ENCODE peak calls at places on chromosomes 12 and 14, in eight cellular contexts. One of them, this sample, is unnamed.

GRCh38 chr14:75442642-75443041 is 14.8 kb downstream of the JDP2 start:
- DNase-seq in endothelial cell: no peak
- DNase-seq in esophagus squamous epithelium: no peak
- DNase-seq in T-helper 9 cell: no peak
- DNase-seq in brain microvascular endothelial cell: no peak
- DNase-seq in anterior cingulate cortex: no peak
- DNase-seq in NCI-H345: no peak
- DNase-seq in AG04449: no peak
- DNase-seq in this sample: no peak

GRCh38 chr12:3319723-3320492 is 171.1 kb upstream of the PRMT8 start:
- DNase-seq in NCI-H345: no peak
- DNase-seq in T-helper 9 cell: no peak
- DNase-seq in AG04449: no peak
- DNase-seq in endothelial cell: no peak
- DNase-seq in esophagus squamous epithelium: no peak
- DNase-seq in anterior cingulate cortex: no peak
- DNase-seq in brain microvascular endothelial cell: no peak
- DNase-seq in this sample: no peak

GRCh38 chr14:57835751-57836150 is 30.1 kb downstream of the SLC35F4 start:
- DNase-seq in endothelial cell: no peak
- DNase-seq in esophagus squamous epithelium: no peak
- DNase-seq in T-helper 9 cell: no peak
- DNase-seq in anterior cingulate cortex: no peak
- DNase-seq in NCI-H345: no peak
- DNase-seq in brain microvascular endothelial cell: no peak
- DNase-seq in AG04449: no peak
- DNase-seq in this sample: no peak

GRCh38 chr12:121003650-121004049 is 12.6 kb downstream of the C12orf43 start:
- DNase-seq in anterior cingulate cortex: no peak
- DNase-seq in esophagus squamous epithelium: no peak
- DNase-seq in brain microvascular endothelial cell: no peak
- DNase-seq in T-helper 9 cell: no peak
- DNase-seq in NCI-H345: no peak
- DNase-seq in endothelial cell: no peak
- DNase-seq in AG04449: no peak
- DNase-seq in this sample: no peak

GRCh38 chr12:88575361-88575959 is 4.8 kb downstream of the KITLG start:
- DNase-seq in T-helper 9 cell: no peak
- DNase-seq in brain microvascular endothelial cell: no peak
- DNase-seq in NCI-H345: peak
- DNase-seq in esophagus squamous epithelium: no peak
- DNase-seq in anterior cingulate cortex: no peak
- DNase-seq in AG04449: no peak
- DNase-seq in endothelial cell: no peak
- DNase-seq in this sample: no peak

GRCh38 chr14:50060871-50061663 is 55.3 kb downstream of the VCPKMT start:
- DNase-seq in NCI-H345: no peak
- DNase-seq in endothelial cell: peak
- DNase-seq in esophagus squamous epithelium: no peak
- DNase-seq in AG04449: peak
- DNase-seq in T-helper 9 cell: peak
- DNase-seq in anterior cingulate cortex: no peak
- DNase-seq in brain microvascular endothelial cell: peak
- DNase-seq in this sample: no peak

GRCh38 chr12:51183816-51184215 is 10.9 kb upstream of the TFCP2 start:
- DNase-seq in T-helper 9 cell: no peak
- DNase-seq in AG04449: no peak
- DNase-seq in esophagus squamous epithelium: no peak
- DNase-seq in NCI-H345: peak
- DNase-seq in anterior cingulate cortex: no peak
- DNase-seq in endothelial cell: no peak
- DNase-seq in brain microvascular endothelial cell: peak
- DNase-seq in this sample: no peak

GRCh38 chr12:58529897-58530296 is 390.4 kb downstream of the LRIG3 start:
- DNase-seq in brain microvascular endothelial cell: peak
- DNase-seq in esophagus squamous epithelium: no peak
- DNase-seq in endothelial cell: no peak
- DNase-seq in T-helper 9 cell: no peak
- DNase-seq in anterior cingulate cortex: no peak
- DNase-seq in AG04449: peak
- DNase-seq in NCI-H345: no peak
- DNase-seq in this sample: no peak

GRCh38 chr12:94263905-94264655 is 115.7 kb downstream of the PLXNC1 start:
- DNase-seq in endothelial cell: no peak
- DNase-seq in AG04449: no peak
- DNase-seq in NCI-H345: no peak
- DNase-seq in anterior cingulate cortex: no peak
- DNase-seq in esophagus squamous epithelium: no peak
- DNase-seq in brain microvascular endothelial cell: peak
- DNase-seq in T-helper 9 cell: no peak
- DNase-seq in this sample: no peak